ENCODE peak calls at places on chromosomes 6 and 20, in eight cellular contexts. S is lung, L is OCI-LY7, V is ascending aorta, Z is mammary epithelial cell, F is heart right ventricle, C is sigmoid colon, D is fibroblast of lung. U is an unnamed sample.

GRCh38 chr6:11492444-11493300 is 44.9 kb upstream of the TMEM170B start:
- DNase-seq in Z (peak; percentile 19), F (no peak), V (no peak), D (peak; percentile 47), L (no peak), S (no peak), C (no peak), U (peak; percentile 14)

GRCh38 chr6:75842191-75842590 is 93.2 kb downstream of the MYO6 start:
- DNase-seq in F (no peak), V (no peak), S (no peak), D (peak; percentile 56), C (no peak), L (no peak), Z (no peak), U (peak; percentile 6)

GRCh38 chr20:57156050-57156770 is 110.2 kb downstream of the BMP7 start:
- DNase-seq in Z (no peak), D (no peak), L (no peak), C (peak; percentile 36), S (no peak), F (no peak), V (no peak), U (no peak)

GRCh38 chr6:148878683-148879082 is 131.9 kb downstream of the UST start:
- DNase-seq in Z (no peak), D (no peak), V (no peak), L (no peak), F (no peak), S (no peak), C (no peak), U (no peak)

GRCh38 chr20:25059866-25060465 is 2.0 kb upstream of the ACSS1 start:
- DNase-seq in D (no peak), Z (no peak), V (no peak), S (no peak), L (no peak), F (no peak), C (peak; percentile 56), U (no peak)

GRCh38 chr6:149134531-149134933 is 183.0 kb upstream of the TAB2 start:
- DNase-seq in V (no peak), C (no peak), S (no peak), D (peak; percentile 50), Z (no peak), F (no peak), L (no peak), U (no peak)

GRCh38 chr6:132962936-132963579 is 148.7 kb downstream of the RPS12 start:
- DNase-seq in C (no peak), Z (peak; percentile 42), D (peak; percentile 57), V (no peak), L (peak; percentile 58), S (peak; percentile 56), F (peak; percentile 62), U (peak; percentile 12)

GRCh38 chr20:10731190-10731955 is 57.6 kb upstream of the JAG1 start:
- DNase-seq in C (no peak), V (no peak), Z (peak; percentile 64), F (no peak), D (peak; percentile 86), L (no peak), S (no peak), U (no peak)

GRCh38 chr20:4949833-4950178 is 51.5 kb downstream of the SLC23A2 start:
- DNase-seq in F (no peak), C (no peak), Z (peak; percentile 9), L (peak; percentile 60), D (peak; percentile 67), S (peak; percentile 39), V (no peak), U (no peak)

GRCh38 chr6:82331031-82331773 is 32.4 kb upstream of the TPBG start:
- DNase-seq in S (no peak), Z (peak; percentile 92), L (no peak), D (peak; percentile 61), C (no peak), V (no peak), F (no peak), U (peak; percentile 72)

GRCh38 chr6:79138146-79138545 is 60.1 kb upstream of the PHIP start:
- DNase-seq in L (no peak), Z (no peak), V (no peak), S (no peak), D (peak; percentile 48), F (no peak), C (no peak), U (peak; percentile 3)

GRCh38 chr20:46512943-46513844 is at the start of gene ZNF334:
- DNase-seq in V (no peak), Z (peak; percentile 9), C (peak; percentile 76), S (peak; percentile 73), D (peak; percentile 44), L (no peak), F (peak; percentile 77), U (peak; percentile 0)

GRCh38 chr6:150900049-150900448 is 34.5 kb downstream of the MTHFD1L start:
- DNase-seq in S (no peak), D (peak; percentile 54), L (no peak), V (no peak), Z (no peak), C (no peak), F (no peak), U (no peak)

GRCh38 chr20:16349518-16350295 is 223.5 kb downstream of the KIF16B start:
- DNase-seq in C (no peak), Z (no peak), S (no peak), F (no peak), L (no peak), D (peak; percentile 4), V (no peak), U (no peak)

GRCh38 chr6:107720762-107721161 is 103.4 kb downstream of the SCML4 start:
- DNase-seq in C (no peak), Z (no peak), S (no peak), L (no peak), V (no peak), D (no peak), F (no peak), U (no peak)

DNA sequence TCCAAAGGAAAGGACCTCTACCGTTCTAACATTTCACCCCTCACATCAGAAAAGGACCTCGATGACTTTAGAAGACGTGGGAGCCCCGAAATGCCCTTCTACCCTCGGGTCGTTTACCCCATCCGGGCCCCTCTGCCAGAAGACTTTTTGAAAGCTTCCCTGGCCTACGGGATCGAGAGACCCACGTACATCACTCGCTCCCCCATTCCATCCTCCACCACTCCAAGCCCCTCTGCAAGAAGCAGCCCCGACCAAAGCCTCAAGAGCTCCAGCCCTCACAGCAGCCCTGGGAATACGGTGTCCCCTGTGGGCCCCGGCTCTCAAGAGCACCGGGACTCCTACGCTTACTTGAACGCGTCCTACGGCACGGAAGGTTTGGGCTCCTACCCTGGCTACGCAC is 18.8 kb downstream of the PRDM1 start:
- DNase-seq in L (no peak), C (no peak), Z (no peak), V (no peak), S (no peak), F (no peak), D (no peak), U (no peak)
- TF ChIP-seq CTCF in L (no peak), C (no peak), Z (no peak), V (no peak), S (no peak), F (no peak), D (no peak), U (no peak)

GRCh38 chr20:62135573-62136266 is 7.5 kb downstream of the PSMA7 start:
- DNase-seq in Z (no peak), V (no peak), F (no peak), D (no peak), C (no peak), L (no peak), S (no peak), U (no peak)

GRCh38 chr20:62134735-62135231 is 8.4 kb downstream of the PSMA7 start:
- DNase-seq in D (no peak), F (no peak), C (no peak), L (no peak), V (no peak), S (peak; percentile 55), Z (no peak), U (no peak)

GRCh38 chr20:62132421-62132820 is 10.1 kb downstream of the LSM14B start:
- DNase-seq in V (no peak), D (no peak), L (no peak), S (no peak), F (no peak), Z (no peak), C (no peak), U (no peak)

GRCh38 chr20:62133051-62133845 is 9.9 kb downstream of the PSMA7 start:
- DNase-seq in V (no peak), F (peak; percentile 43), D (peak; percentile 46), C (no peak), L (no peak), S (peak; percentile 39), Z (no peak), U (no peak)

GRCh38 chr20:62133864-62134263 is 9.3 kb downstream of the PSMA7 start:
- DNase-seq in Z (no peak), V (no peak), L (no peak), D (no peak), F (no peak), S (no peak), C (no peak), U (no peak)
- TF ChIP-seq CTCF in Z (no peak), V (no peak), L (peak; percentile 44), D (no peak), F (peak; percentile 26), S (no peak), C (no peak), U (peak; percentile 35)

DNA sequence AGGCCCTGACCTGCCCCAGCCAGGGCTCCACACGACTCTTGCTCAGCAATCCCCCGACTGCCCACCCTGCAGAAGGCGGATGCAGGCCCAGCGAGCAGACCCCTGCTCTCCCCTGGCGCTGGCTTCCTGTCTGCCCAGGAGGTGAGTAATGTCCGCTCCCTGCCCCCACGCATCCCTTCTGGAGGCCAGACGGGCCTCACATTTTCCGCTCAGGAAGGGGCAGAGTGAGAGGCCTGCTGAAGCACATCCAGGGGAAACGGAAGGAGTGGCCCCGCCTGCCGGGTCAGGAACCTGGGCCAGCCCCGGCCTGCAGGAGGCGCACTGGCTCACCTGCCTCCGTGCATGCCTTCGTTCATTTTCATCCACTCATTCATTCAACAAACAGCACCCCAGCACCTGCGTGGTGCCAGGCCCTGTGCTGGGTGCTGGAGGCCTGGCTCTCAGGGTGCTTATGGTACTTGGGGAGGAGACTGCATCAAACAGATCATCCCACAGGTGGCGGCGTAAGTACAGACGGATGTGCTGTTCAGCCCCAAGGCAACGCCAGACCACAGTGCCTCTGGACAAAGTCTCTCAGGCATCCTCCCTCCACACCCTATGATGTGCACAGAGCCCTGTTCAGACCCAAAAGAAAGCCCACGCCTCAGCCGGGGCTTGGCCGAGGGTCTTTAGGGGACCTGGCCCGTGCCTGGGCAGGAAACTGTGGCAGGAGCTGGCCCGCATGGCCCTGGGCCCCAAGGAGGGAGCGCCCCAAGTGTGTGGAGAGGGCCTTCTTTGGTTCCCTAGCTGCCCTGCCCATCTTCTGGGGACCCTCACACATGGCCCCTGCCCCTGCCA is 112.1 kb downstream of the ASXL1 start:
- DNase-seq in C (no peak), F (peak; percentile 69), L (peak; percentile 61), D (peak; percentile 92), S (peak; percentile 54), Z (peak; percentile 20), V (no peak), U (peak; percentile 50)
- TF ChIP-seq CTCF in C (no peak), F (peak; percentile 65), L (peak; percentile 72), D (no peak), S (no peak), Z (peak; percentile 37), V (no peak), U (peak; percentile 79)

DNA sequence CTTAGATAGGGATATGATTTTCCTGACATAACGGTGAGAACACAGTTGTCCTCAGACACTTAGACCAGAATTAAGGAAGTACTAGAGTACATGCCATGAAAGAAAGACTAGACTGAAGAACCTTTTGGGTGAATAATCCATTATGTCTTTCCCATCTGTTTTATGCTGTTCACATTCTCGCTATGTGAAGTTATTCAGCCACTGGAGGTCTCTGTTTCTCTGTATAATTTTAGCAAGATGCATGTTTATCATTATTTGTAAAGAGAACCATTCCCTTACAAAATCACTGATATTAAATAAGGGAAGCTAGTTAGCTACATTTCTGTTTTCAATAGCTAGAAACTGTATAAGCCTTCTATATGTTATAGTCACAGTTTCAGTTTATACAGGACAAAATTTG is 391.9 kb downstream of the CD109 start:
- DNase-seq in V (no peak), D (peak; percentile 13), Z (no peak), C (no peak), F (no peak), S (no peak), L (no peak), U (no peak)
- TF ChIP-seq CTCF in V (no peak), D (peak; percentile 24), Z (no peak), C (no peak), F (peak; percentile 31), S (no peak), L (peak; percentile 27), U (peak; percentile 54)

U was measured in HFFc6.